ENCODE peak calls at places on chromosomes 13 and 19, in four cellular contexts. V is MM.1S, Q is GM06990, W is IMR-90. F is an unnamed sample.

GRCh38 chr19:2962018-2962670 is 15.2 kb upstream of the TLE6 start:
- DNase-seq in Q (peak), W (peak), V (peak), F (peak)

GRCh38 chr19:3642987-3643386 is 16.4 kb upstream of the CACTIN start:
- DNase-seq in V (no peak), W (no peak), Q (no peak), F (no peak)

GRCh38 chr19:6073858-6074708 is 36.2 kb downstream of the RFX2 start:
- DNase-seq in Q (no peak), V (no peak), W (no peak), F (no peak)

GRCh38 chr13:73303858-73304257 is 245.1 kb downstream of the KLF5 start:
- DNase-seq in Q (no peak), W (peak), V (no peak), F (no peak)

GRCh38 chr19:15123900-15124299 is 16.7 kb downstream of the SYDE1 start:
- DNase-seq in V (no peak), Q (no peak), W (no peak), F (no peak)

GRCh38 chr13:102940143-102940542 is 94.3 kb downstream of the ERCC5 start:
- DNase-seq in W (no peak), V (no peak), Q (no peak), F (no peak)

GRCh38 chr13:85698236-85698635 is 101.0 kb downstream of the SLITRK6 start:
- DNase-seq in Q (no peak), W (peak), V (no peak), F (no peak)

GRCh38 chr13:90968510-90968909 is 379.0 kb upstream of the MIR17HG start:
- DNase-seq in V (no peak), W (no peak), Q (no peak), F (no peak)

GRCh38 chr19:48513289-48514122 is 1.9 kb upstream of the LMTK3 start:
- DNase-seq in Q (peak), V (peak), W (peak), F (peak)

GRCh38 chr19:38532939-38533338 is 84.8 kb downstream of the MAP4K1 start:
- DNase-seq in Q (no peak), W (no peak), V (no peak), F (no peak)

GRCh38 chr19:38534574-38534973 is 83.2 kb downstream of the MAP4K1 start:
- DNase-seq in W (no peak), Q (no peak), V (no peak), F (no peak)

GRCh38 chr19:38529610-38530009 is 88.1 kb downstream of the MAP4K1 start:
- DNase-seq in Q (no peak), W (no peak), V (no peak), F (no peak)

GRCh38 chr19:38528931-38529330 is 88.8 kb downstream of the MAP4K1 start:
- DNase-seq in Q (no peak), W (no peak), V (no peak), F (no peak)

DNA sequence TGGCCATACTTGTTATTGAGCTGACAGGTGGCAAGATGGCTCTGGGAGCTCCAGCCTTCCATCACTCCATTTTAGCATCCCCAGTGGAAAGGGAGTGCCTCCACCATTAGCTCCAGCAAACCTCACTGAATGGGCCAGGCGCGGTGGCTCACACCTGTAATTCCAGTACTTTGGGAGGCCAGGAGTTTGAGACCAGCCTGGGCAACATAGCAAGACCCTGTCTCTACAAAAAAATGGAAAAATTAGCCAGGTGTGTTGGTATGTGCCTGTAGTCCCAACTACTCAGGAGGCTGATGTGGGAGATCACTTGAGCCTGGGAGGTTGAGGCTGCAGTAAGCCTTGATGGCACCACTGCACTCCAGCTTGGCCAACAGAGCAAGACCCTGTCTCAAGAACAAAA is 86.2 kb downstream of the MAP4K1 start:
- DNase-seq in Q (no peak), V (no peak), W (no peak), F (no peak)
- TF ChIP-seq CTCF in Q (no peak), V (no peak), W (no peak), F (no peak)

DNA sequence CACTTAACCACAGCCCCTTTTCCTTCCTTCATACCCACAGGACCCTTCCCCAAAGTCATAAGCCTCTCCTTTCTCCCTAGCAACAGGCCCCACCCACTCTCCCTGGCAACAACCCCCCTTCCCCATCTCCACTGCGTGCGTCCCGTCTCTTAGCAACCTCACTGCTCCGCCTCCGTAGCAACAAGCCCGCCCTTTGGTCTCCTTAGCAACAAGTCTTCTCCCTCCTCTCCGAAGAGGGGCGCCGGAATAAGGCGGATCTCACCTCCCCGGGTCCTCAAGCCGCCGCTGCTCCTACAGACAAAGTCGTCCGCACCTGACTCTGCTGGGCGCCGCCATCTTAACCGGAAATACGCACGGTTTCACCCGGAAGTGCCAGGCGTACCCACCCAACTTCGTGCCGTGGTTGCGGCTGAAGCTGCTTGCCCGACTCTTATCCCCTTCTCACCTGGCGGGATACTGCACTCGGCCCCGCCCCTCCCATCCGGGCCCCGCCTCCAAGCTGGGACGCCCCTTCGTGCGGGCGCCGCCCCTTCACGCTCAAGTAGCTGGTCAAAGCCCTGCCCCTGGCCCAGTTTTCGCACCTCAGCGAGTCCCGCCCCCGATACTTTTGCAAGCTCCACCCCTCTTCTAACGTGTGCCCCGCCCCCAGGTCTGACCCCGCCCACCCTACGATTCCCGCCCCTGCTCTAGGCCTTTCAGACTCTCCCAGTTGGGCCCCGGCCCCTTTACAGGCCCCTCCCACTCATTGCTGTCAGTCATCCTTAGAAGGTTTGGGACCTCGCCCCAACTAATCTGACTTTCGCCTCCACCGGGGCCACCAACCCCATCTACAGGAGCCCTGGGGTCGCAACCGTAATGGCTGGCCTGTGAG is at the start of gene HSPBP1:
- DNase-seq in V (peak), Q (peak), W (peak), F (peak)
- TF ChIP-seq CTCF in V (no peak), Q (no peak), W (no peak), F (no peak)

GRCh38 chr19:1247747-1248453 is 483 bp upstream of the MIDN start:
- DNase-seq in V (no peak), Q (peak), W (peak), F (no peak)
- TF ChIP-seq CTCF in V (peak), Q (peak), W (peak), F (peak)

GRCh38 chr13:45119990-45120864 is at the start of gene GTF2F2:
- DNase-seq in V (peak), W (peak), Q (peak), F (peak)

GRCh38 chr13:45119469-45119989 is 781 bp upstream of the GTF2F2 start:
- DNase-seq in W (peak), V (peak), Q (no peak), F (peak)

GRCh38 chr13:45120967-45121366 is 657 bp downstream of the GTF2F2 start:
- DNase-seq in Q (no peak), V (no peak), W (no peak), F (no peak)

GRCh38 chr13:45122941-45123340 is 2.6 kb downstream of the GTF2F2 start:
- DNase-seq in V (no peak), Q (no peak), W (no peak), F (no peak)

DNA sequence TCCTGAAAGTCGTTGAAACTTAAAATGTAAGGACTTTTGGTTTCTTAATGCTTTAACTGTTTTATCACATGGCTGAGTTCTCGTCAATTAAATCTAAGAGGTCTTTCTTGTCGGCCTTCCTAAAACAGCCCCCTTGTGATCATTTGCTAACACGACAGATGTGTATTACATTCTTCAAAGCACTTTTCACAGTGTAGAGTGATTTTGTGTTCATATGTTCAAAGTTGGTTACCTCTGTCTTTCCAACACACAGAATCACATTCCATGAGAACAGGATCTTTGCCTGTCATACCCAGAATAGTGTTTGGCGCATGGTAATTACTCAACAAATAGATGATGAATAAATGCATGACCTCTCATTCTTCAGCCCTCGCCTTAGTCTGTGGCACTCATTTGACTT is 1.1 kb downstream of the GTF2F2 start:
- DNase-seq in Q (peak), V (peak), W (peak), F (peak)
- TF ChIP-seq CTCF in Q (no peak), V (peak), W (peak), F (no peak)

DNA sequence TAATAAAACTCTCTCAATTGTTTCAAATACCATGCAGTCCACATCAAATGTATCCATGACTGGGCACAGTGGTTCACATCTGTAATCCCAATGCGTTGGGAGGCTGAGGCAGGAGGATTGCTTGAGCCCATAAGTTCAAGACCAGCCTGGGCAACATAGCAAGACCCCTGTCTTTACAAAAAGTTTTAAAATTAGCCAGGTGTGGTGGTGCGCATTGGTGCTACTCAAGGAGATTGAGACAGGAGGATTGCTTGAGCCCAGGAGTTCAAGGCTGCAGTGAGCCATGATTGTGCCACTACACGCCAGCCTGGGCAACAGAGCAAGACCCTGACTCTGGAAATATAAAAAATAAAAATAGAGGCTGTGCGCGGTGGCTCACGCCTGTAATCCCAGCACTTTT is 5.0 kb downstream of the CLIP3 start:
- DNase-seq in Q (no peak), V (no peak), W (no peak), F (no peak)
- TF ChIP-seq CTCF in Q (no peak), V (no peak), W (no peak), F (no peak)

DNA sequence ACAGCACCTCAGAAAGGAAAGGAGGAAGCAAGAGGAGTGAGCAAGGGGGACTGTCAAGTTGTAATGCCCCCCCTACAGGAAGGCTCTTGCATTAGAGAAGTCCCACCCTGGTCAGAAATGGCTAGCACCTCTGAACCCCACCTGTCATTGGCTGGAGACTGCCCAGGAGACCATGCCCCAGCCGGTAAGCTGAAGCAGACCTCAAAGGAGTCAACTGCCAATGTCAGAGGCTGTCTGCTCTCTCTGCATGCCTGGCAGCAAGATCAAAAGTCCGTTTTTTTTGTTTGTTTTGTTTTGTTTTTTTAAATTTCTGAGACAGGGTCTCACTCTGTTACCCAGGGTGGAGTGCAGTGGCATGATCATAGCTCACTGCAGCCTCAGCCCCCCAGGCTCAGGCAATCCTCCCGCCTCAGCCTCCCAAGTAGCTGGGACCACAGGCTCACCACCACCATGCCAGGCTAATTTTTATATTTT is 8.1 kb upstream of the BCL3 start:
- DNase-seq in V (no peak), W (no peak), Q (no peak), F (no peak)
- TF ChIP-seq CTCF in V (no peak), W (peak), Q (no peak), F (no peak)

DNA sequence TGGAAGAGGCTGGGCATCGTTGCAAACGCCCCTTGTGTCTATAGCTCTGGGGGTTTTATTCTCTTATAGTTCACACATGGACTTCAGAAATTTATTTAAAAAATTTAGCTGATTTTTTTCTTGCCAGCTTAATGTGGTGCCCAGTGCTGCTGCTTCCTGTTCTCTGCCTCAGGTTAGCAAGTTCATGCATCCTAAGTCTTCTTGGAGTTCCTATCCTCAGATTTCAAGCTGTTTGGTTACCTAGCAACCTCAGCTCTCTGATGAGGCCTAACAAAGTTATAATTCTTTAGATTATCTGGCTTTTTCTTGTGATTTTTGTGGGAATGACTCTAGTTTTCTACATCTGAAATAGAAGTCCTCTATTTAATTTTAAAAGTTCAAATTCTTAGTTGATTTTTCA is 250.9 kb downstream of the MAB21L1 start:
- DNase-seq in Q (no peak), W (no peak), V (no peak), F (no peak)
- TF ChIP-seq CTCF in Q (no peak), W (no peak), V (no peak), F (no peak)

DNA sequence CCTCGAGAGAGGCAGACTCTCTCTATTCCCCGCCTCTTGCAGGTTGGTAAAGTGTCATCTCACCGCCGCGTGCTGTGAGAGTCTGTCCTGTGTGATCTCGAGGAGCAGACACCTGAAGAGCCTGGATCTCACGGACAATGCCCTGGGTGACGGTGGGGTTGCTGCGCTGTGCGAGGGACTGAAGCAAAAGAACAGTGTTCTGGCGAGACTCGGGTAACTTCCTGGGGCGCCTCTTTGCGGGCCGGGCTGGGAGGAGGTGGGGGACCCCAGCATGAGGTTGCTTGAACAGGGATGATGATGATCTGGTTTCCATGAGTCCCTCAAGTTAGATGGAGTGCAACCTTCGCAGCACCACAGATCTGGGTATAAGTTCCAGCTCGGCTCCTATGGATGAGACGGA is 67.0 kb downstream of the NLRP5 start:
- DNase-seq in V (no peak), Q (no peak), W (no peak), F (no peak)
- TF ChIP-seq CTCF in V (no peak), Q (no peak), W (no peak), F (no peak)

DNA sequence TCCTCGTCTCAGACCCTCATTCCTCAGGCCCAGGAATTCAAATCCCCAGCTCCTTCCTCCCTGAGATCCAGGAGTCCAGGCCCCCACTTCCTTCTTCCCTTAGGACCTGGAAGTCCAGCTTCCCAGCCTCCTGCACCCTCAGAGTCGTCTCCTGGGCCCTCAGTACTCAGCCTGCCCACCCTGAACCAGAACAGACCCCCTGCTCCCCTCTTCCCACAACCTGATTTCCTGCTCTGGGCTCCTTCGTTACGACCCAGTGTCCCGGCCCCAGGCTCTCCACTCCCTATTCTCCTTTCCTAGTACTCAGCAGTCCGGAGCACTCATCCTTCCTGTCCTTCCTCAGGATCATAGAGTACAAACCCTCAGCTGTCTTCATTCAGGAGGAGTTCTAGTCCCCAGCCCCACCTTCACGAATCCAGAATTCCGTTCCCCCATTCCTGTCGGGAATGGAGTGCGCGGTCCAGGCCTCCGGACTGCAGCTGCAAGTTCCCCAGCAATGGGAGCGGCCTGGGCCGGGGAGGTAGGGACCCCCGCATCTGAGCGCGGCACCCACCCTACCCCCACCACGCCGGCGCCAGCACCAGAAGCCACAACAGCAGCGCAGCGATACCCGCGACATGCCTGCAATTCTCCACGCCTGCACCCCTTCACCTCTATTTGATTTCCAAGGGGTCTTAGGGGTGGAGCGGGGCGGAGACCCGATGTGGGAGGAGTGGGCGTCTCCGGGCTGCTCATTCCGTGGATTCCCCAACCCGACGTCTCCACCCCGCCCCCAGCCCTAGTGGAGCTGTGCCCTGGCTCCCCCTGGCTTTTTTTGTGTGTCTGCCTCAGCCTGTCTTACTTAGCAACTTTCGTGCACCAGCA is 12.7 kb downstream of the EGLN2 start:
- DNase-seq in W (no peak), Q (no peak), V (no peak), F (no peak)
- TF ChIP-seq CTCF in W (no peak), Q (no peak), V (no peak), F (peak)

DNA sequence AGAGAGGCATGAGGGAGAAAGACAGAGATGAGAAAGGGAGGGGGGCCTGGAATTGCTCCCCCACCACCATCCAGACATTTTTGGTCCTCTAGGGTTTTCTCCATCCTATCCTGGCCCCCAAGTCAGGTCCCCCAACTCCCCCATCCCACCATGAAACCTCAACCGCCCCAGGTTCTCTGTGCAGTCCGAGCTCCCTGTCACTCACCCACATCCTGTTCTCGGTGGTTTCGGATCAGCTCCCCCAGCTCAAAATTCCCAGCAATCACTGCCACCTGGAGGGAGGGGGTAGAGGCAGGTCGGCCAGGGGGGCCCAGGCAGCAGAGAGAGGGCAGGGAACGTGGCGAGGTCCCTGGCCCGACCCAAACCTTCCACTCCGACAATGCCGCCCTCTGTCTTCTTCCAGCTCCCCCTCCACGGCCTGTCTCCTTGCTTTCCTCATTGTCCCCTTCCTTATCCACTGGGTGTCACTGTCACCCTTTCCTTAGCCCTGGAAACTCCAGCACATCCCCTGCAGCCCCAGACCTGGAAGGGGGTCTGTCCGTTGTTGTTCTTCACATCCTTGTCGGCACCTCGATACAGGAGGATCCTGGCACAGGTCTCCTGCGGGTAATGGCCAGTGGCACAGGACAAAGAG is 15.6 kb downstream of the SHANK1 start:
- DNase-seq in V (no peak), Q (no peak), W (no peak), F (no peak)
- TF ChIP-seq CTCF in V (no peak), Q (no peak), W (peak), F (no peak)